ENCODE peak calls at places on chromosomes 6 and 20, in eight cellular contexts. One of them, this sample, is unnamed.

GRCh38 chr6:36700812-36701211 is 3.2 kb downstream of the RAB44 start:
- DNase-seq in SK-N-DZ: no peak
- DNase-seq in epithelial cell of prostate: no peak
- DNase-seq in GM04504: no peak
- DNase-seq in stimulated activated naive B cell treated with anti-CD40 and anti-IgM and Interleukin-4, amounts not matched to agents 10 μg/mL and 1 μg/mL and 100 μg/mL, for 72 hours: no peak
- DNase-seq in activated CD4-positive, alpha-beta T cell treated with anti-CD3 and anti-CD28 coated beads, Interleukin-2, amount 50 U/mL, for 48 hours: no peak
- DNase-seq in AG08396: no peak
- DNase-seq in posterior cingulate gyrus: no peak
- DNase-seq in this sample: no peak

GRCh38 chr20:59605691-59606364 is 1.5 kb downstream of the PHACTR3 start:
- DNase-seq in SK-N-DZ: no peak
- DNase-seq in epithelial cell of prostate: no peak
- DNase-seq in GM04504: no peak
- DNase-seq in stimulated activated naive B cell treated with anti-CD40 and anti-IgM and Interleukin-4, amounts not matched to agents 10 μg/mL and 1 μg/mL and 100 μg/mL, for 72 hours: no peak
- DNase-seq in activated CD4-positive, alpha-beta T cell treated with anti-CD3 and anti-CD28 coated beads, Interleukin-2, amount 50 U/mL, for 48 hours: no peak
- DNase-seq in AG08396: no peak
- DNase-seq in posterior cingulate gyrus: no peak
- DNase-seq in this sample: no peak

GRCh38 chr20:12270863-12271262 is 353.2 kb downstream of the BTBD3 start:
- DNase-seq in SK-N-DZ: no peak
- DNase-seq in epithelial cell of prostate: no peak
- DNase-seq in GM04504: no peak
- DNase-seq in stimulated activated naive B cell treated with anti-CD40 and anti-IgM and Interleukin-4, amounts not matched to agents 10 μg/mL and 1 μg/mL and 100 μg/mL, for 72 hours: no peak
- DNase-seq in activated CD4-positive, alpha-beta T cell treated with anti-CD3 and anti-CD28 coated beads, Interleukin-2, amount 50 U/mL, for 48 hours: no peak
- DNase-seq in AG08396: no peak
- DNase-seq in posterior cingulate gyrus: no peak
- DNase-seq in this sample: no peak

GRCh38 chr20:2124632-2125131 is 23.1 kb downstream of the STK35 start:
- DNase-seq in SK-N-DZ: no peak
- DNase-seq in epithelial cell of prostate: no peak
- DNase-seq in GM04504: no peak
- DNase-seq in stimulated activated naive B cell treated with anti-CD40 and anti-IgM and Interleukin-4, amounts not matched to agents 10 μg/mL and 1 μg/mL and 100 μg/mL, for 72 hours: peak; percentile 56
- DNase-seq in activated CD4-positive, alpha-beta T cell treated with anti-CD3 and anti-CD28 coated beads, Interleukin-2, amount 50 U/mL, for 48 hours: no peak
- DNase-seq in AG08396: no peak
- DNase-seq in posterior cingulate gyrus: no peak
- DNase-seq in this sample: no peak

GRCh38 chr20:40339661-40340449 is 349.2 kb downstream of the MAFB start:
- DNase-seq in SK-N-DZ: no peak
- DNase-seq in epithelial cell of prostate: no peak
- DNase-seq in GM04504: no peak
- DNase-seq in stimulated activated naive B cell treated with anti-CD40 and anti-IgM and Interleukin-4, amounts not matched to agents 10 μg/mL and 1 μg/mL and 100 μg/mL, for 72 hours: no peak
- DNase-seq in activated CD4-positive, alpha-beta T cell treated with anti-CD3 and anti-CD28 coated beads, Interleukin-2, amount 50 U/mL, for 48 hours: no peak
- DNase-seq in AG08396: no peak
- DNase-seq in posterior cingulate gyrus: no peak
- DNase-seq in this sample: no peak

GRCh38 chr6:4870821-4871494 is 94.8 kb downstream of the CDYL start:
- DNase-seq in SK-N-DZ: no peak
- DNase-seq in epithelial cell of prostate: no peak
- DNase-seq in GM04504: peak; percentile 15
- DNase-seq in stimulated activated naive B cell treated with anti-CD40 and anti-IgM and Interleukin-4, amounts not matched to agents 10 μg/mL and 1 μg/mL and 100 μg/mL, for 72 hours: no peak
- DNase-seq in activated CD4-positive, alpha-beta T cell treated with anti-CD3 and anti-CD28 coated beads, Interleukin-2, amount 50 U/mL, for 48 hours: no peak
- DNase-seq in AG08396: no peak
- DNase-seq in posterior cingulate gyrus: no peak
- DNase-seq in this sample: no peak

GRCh38 chr6:158867381-158868121 is 48.4 kb upstream of the EZR start:
- DNase-seq in SK-N-DZ: no peak
- DNase-seq in epithelial cell of prostate: peak; percentile 81
- DNase-seq in GM04504: no peak
- DNase-seq in stimulated activated naive B cell treated with anti-CD40 and anti-IgM and Interleukin-4, amounts not matched to agents 10 μg/mL and 1 μg/mL and 100 μg/mL, for 72 hours: no peak
- DNase-seq in activated CD4-positive, alpha-beta T cell treated with anti-CD3 and anti-CD28 coated beads, Interleukin-2, amount 50 U/mL, for 48 hours: no peak
- DNase-seq in AG08396: no peak
- DNase-seq in posterior cingulate gyrus: no peak
- DNase-seq in this sample: no peak

GRCh38 chr20:20711413-20711812 is 1.0 kb downstream of the RALGAPA2 start:
- DNase-seq in SK-N-DZ: peak; percentile 8
- DNase-seq in epithelial cell of prostate: no peak
- DNase-seq in GM04504: no peak
- DNase-seq in stimulated activated naive B cell treated with anti-CD40 and anti-IgM and Interleukin-4, amounts not matched to agents 10 μg/mL and 1 μg/mL and 100 μg/mL, for 72 hours: no peak
- DNase-seq in activated CD4-positive, alpha-beta T cell treated with anti-CD3 and anti-CD28 coated beads, Interleukin-2, amount 50 U/mL, for 48 hours: peak; percentile 12
- DNase-seq in AG08396: no peak
- DNase-seq in posterior cingulate gyrus: no peak
- DNase-seq in this sample: no peak

GRCh38 chr20:44582321-44583025 is at the start of gene PKIG:
- DNase-seq in SK-N-DZ: no peak
- DNase-seq in epithelial cell of prostate: no peak
- DNase-seq in GM04504: peak; percentile 79
- DNase-seq in stimulated activated naive B cell treated with anti-CD40 and anti-IgM and Interleukin-4, amounts not matched to agents 10 μg/mL and 1 μg/mL and 100 μg/mL, for 72 hours: no peak
- DNase-seq in activated CD4-positive, alpha-beta T cell treated with anti-CD3 and anti-CD28 coated beads, Interleukin-2, amount 50 U/mL, for 48 hours: no peak
- DNase-seq in AG08396: peak; percentile 57
- DNase-seq in posterior cingulate gyrus: no peak
- DNase-seq in this sample: peak; percentile 96